ENCODE peak calls at places on chromosomes 5 and 9, in six cellular contexts. C, X, O, F, J and I are unnamed samples. For H3K4me1, the result is how much of the 10 kb centered on the place peaks cover.

GRCh38 chr5:13115476-13115875 is 829.0 kb downstream of the DNAH5 start:
- DNase-seq in C (no peak), O (no peak), F (no peak), X (no peak), J (no peak), I (no peak)

GRCh38 chr9:19173598-19174125 is 46.4 kb upstream of the PLIN2 start:
- DNase-seq in F (no peak), O (no peak), X (no peak), J (no peak), C (no peak), I (no peak)

GRCh38 chr5:138948391-138949222 is 73.5 kb upstream of the LRRTM2 start:
- DNase-seq in O (no peak), X (peak), J (no peak), C (no peak), F (no peak), I (no peak)

GRCh38 chr5:77645158-77645994 is 6.9 kb upstream of the OTP start:
- DNase-seq in X (peak), O (no peak), J (peak), F (peak), C (peak), I (no peak)

GRCh38 chr9:136326777-136327312 is 494 bp upstream of the GPSM1 start:
- DNase-seq in X (no peak), F (no peak), J (no peak), O (no peak), C (no peak), I (no peak)

GRCh38 chr5:73464016-73464745 is 15.6 kb upstream of the FOXD1 start:
- DNase-seq in X (no peak), F (no peak), C (no peak), O (no peak), J (no peak), I (no peak)

GRCh38 chr5:109387408-109387974 is 22.3 kb downstream of the PJA2 start:
- DNase-seq in X (no peak), C (no peak), J (no peak), O (no peak), F (no peak), I (no peak)

GRCh38 chr5:2660305-2660704 is 91.2 kb downstream of the IRX2 start:
- DNase-seq in F (no peak), O (no peak), X (no peak), J (no peak), C (no peak), I (no peak)

GRCh38 chr9:101736723-101737122 is 1.7 kb downstream of the GRIN3A start:
- DNase-seq in F (peak), X (no peak), J (peak), C (no peak), O (no peak), I (peak)

GRCh38 chr9:21473236-21473635 is 8.9 kb downstream of the IFNE start:
- DNase-seq in C (no peak), O (no peak), F (no peak), J (no peak), X (no peak), I (no peak)

GRCh38 chr9:19804431-19804830 is 15.6 kb upstream of the SLC24A2 start:
- DNase-seq in C (no peak), J (no peak), X (no peak), O (no peak), F (no peak), I (no peak)

GRCh38 chr5:5492087-5492933 is 69.8 kb downstream of the ICE1 start:
- DNase-seq in O (peak), C (peak), F (peak), J (no peak), X (peak), I (peak)

GRCh38 chr5:15483348-15484090 is 16.5 kb upstream of the FBXL7 start:
- DNase-seq in F (no peak), X (peak), C (no peak), O (no peak), J (no peak), I (no peak)

GRCh38 chr5:61624966-61625681 is 293.1 kb downstream of the ZSWIM6 start:
- DNase-seq in F (no peak), J (no peak), C (no peak), O (no peak), X (no peak), I (no peak)

GRCh38 chr5:31377284-31377946 is 154.5 kb downstream of the DROSHA start:
- DNase-seq in J (no peak), F (no peak), C (no peak), X (no peak), O (no peak), I (no peak)

GRCh38 chr9:105681724-105682123 is 12.6 kb upstream of the TMEM38B start:
- DNase-seq in F (peak), J (no peak), X (no peak), C (no peak), O (no peak), I (no peak)

GRCh38 chr9:14661421-14662059 is 31.7 kb downstream of the ZDHHC21 start:
- DNase-seq in C (no peak), J (no peak), X (peak), F (peak), O (no peak), I (no peak)

GRCh38 chr5:53133020-53133419 is 23.5 kb upstream of the MOCS2 start:
- DNase-seq in C (no peak), F (peak), J (no peak), O (no peak), X (no peak), I (no peak)

GRCh38 chr5:6252581-6252980 is 125.8 kb downstream of the MED10 start:
- DNase-seq in J (no peak), C (no peak), O (no peak), X (no peak), F (no peak), I (no peak)

GRCh38 chr9:124267271-124267807 is 9.6 kb downstream of the NEK6 start:
- DNase-seq in F (no peak), J (no peak), C (no peak), X (no peak), O (no peak), I (no peak)

GRCh38 chr5:35899805-35900204 is 38.6 kb downstream of the CAPSL start:
- DNase-seq in F (no peak), J (no peak), C (no peak), X (no peak), O (no peak), I (no peak)

GRCh38 chr9:109214414-109214813 is 47.4 kb upstream of the FRRS1L start:
- DNase-seq in F (no peak), X (no peak), J (no peak), O (no peak), C (no peak), I (no peak)

GRCh38 chr5:62043289-62044274 is 262.4 kb upstream of the KIF2A start:
- DNase-seq in O (no peak), F (no peak), J (peak), C (no peak), X (no peak), I (peak)

GRCh38 chr5:72598461-72599433 is 91.5 kb upstream of the ZNF366 start:
- DNase-seq in F (peak), X (no peak), J (no peak), C (no peak), O (no peak), I (no peak)

GRCh38 chr5:96332535-96333396 is 100.3 kb downstream of the PCSK1 start:
- DNase-seq in C (no peak), X (no peak), F (peak), J (no peak), O (no peak), I (no peak)

GRCh38 chr9:87206064-87206661 is 258.9 kb upstream of the GAS1 start:
- DNase-seq in C (no peak), O (no peak), J (no peak), F (no peak), X (no peak), I (no peak)

GRCh38 chr5:175235251-175235963 is 208.6 kb downstream of the DRD1 start:
- DNase-seq in X (no peak), F (no peak), C (no peak), O (no peak), J (no peak), I (no peak)

GRCh38 chr5:169650701-169651331 is 13.7 kb downstream of the DOCK2 start:
- DNase-seq in J (no peak), O (peak), X (no peak), F (peak), C (no peak), I (no peak)

GRCh38 chr5:43231977-43232376 is 40.0 kb downstream of the NIM1K start:
- DNase-seq in X (peak), F (no peak), C (peak), O (no peak), J (peak), I (no peak)

GRCh38 chr9:37144762-37145161 is 24.4 kb downstream of the ZCCHC7 start:
- DNase-seq in C (no peak), O (peak), X (no peak), J (no peak), F (peak), I (no peak)

GRCh38 chr9:104633976-104634520 is 16.0 kb upstream of the OR13C9 start:
- DNase-seq in C (no peak), F (no peak), J (no peak), X (no peak), O (no peak), I (no peak)

GRCh38 chr5:78419396-78419795 is 59.0 kb downstream of the SCAMP1 start:
- DNase-seq in O (peak), J (no peak), X (no peak), C (no peak), F (no peak), I (no peak)

GRCh38 chr5:2262620-2263019 is 379.9 kb upstream of the IRX4 start:
- DNase-seq in C (no peak), O (no peak), X (no peak), F (no peak), J (no peak), I (no peak)

GRCh38 chr5:42461507-42461906 is 38.3 kb downstream of the GHR start:
- DNase-seq in F (no peak), C (no peak), O (no peak), J (no peak), X (no peak), I (no peak)

GRCh38 chr9:131416509-131416908 is 22.6 kb downstream of the PRRC2B start:
- DNase-seq in J (no peak), O (no peak), F (no peak), X (no peak), C (no peak), I (no peak)
- H3K4me1 ChIP-seq in J (under half), O (under half), F (under half), X (under half), C (under half), I (under half)

DNA sequence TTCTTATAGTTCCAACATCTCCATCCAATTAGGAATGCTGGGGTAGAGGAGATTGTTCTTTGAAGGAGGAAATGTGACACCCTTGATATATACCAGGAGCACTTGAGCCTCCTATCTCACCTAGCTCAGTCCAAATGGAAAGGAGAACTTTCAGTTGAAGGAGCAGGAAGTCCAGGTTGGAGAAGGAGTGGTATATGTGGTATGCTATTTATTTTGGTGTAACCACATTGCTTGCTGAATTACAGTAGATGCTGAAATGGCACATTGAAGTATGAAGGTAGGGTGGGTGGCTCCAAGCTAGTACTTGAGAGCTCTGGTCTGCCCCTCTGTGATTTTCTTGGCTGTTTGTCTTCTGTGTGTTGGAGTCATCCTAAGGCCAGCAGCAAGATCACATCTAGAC is 6.1 kb downstream of the CSNK1G3 start:
- DNase-seq in J (no peak), C (no peak), O (no peak), F (no peak), X (no peak), I (no peak)
- TF ChIP-seq YY1 in J (no peak), C (no peak), O (no peak), F (no peak), X (no peak), I (no peak)

DNA sequence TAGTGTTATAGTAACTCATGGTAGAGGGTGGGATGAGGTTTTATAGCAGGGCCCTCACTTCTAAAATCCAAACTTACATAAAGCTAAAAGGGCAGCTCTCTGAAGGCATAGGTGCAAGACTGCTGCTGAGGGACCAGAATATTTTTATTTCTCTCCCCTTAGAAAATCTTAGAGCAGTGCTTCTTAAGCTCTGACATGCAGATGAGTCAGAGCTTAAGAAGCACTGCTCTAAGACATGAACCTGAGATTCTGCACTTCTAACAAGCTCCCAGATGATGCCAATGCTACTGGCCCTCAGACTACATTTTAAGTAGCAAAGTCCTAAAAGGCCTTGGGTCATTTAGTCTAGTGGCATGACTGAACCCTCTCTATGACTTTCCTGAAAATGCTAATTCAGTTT is 97.6 kb upstream of the SPRY4 start:
- DNase-seq in F (no peak), X (no peak), C (no peak), O (no peak), J (no peak), I (no peak)
- H3K4me1 ChIP-seq in F (under half), X (under half), C (under half), O (under half), J (under half), I (under half)

DNA sequence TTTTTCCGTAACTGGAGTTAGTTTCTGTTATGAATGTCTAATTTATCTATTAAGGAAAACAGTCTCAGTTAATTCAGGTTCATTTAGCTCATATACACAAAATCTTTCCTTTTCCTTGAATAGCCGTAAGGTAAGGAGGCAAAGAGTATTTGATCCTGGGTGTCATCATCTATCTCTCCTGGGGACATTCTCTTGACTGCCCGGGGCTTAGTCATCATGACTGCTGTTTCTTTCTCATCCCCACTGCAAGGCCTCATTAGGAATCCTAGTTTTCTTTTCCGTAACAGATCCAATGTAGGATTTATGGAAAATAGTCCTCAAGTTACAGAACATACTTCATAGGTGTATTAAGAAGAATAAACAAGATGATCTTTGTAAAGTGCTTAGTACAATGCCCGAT is 134.9 kb upstream of the CHD1 start:
- DNase-seq in F (no peak), X (no peak), J (no peak), O (no peak), C (no peak), I (no peak)
- TF ChIP-seq YY1 in F (no peak), X (no peak), J (no peak), O (no peak), C (no peak), I (no peak)